ENCODE peak calls at places on chromosomes 16 and 17, in eight cellular contexts. D is PC-3, V is neural progenitor cell, C is GM23248, A is HCT116, J is GM23338, O is hepatocyte, E is MM.1S. Q is an unnamed sample.

GRCh38 chr16:27245276-27246231 is 23.0 kb downstream of the NSMCE1 start:
- DNase-seq in O (no peak), J (no peak), A (no peak), D (peak; percentile 83), V (no peak), E (no peak), C (peak; percentile 93), Q (no peak)

GRCh38 chr16:57539072-57539796 is 2.9 kb upstream of the CCDC102A start:
- DNase-seq in C (no peak), J (no peak), E (peak; percentile 79), V (no peak), A (no peak), D (no peak), O (no peak), Q (peak; percentile 40)

GRCh38 chr16:4316732-4317461 is 1.0 kb downstream of the GLIS2 start:
- DNase-seq in O (peak; percentile 56), C (peak; percentile 73), J (no peak), A (no peak), E (no peak), V (no peak), D (peak; percentile 57), Q (no peak)

GRCh38 chr17:8125947-8126305 is 2.0 kb upstream of the HES7 start:
- DNase-seq in E (no peak), O (peak; percentile 28), J (peak; percentile 75), C (no peak), V (peak; percentile 82), D (peak; percentile 22), A (no peak), Q (peak; percentile 51)

GRCh38 chr16:85667261-85667660 is 21.5 kb downstream of the GINS2 start:
- DNase-seq in C (no peak), J (no peak), D (no peak), E (no peak), V (no peak), A (no peak), O (no peak), Q (no peak)

GRCh38 chr16:55046513-55046912 is 115.8 kb downstream of the IRX5 start:
- DNase-seq in V (no peak), O (no peak), A (no peak), D (no peak), E (no peak), C (no peak), J (no peak), Q (no peak)

GRCh38 chr17:56824503-56824902 is 9.2 kb downstream of the C17orf67 start:
- DNase-seq in A (no peak), O (no peak), V (no peak), J (no peak), D (no peak), E (no peak), C (no peak), Q (no peak)

GRCh38 chr17:39098474-39099090 is 52.9 kb downstream of the PLXDC1 start:
- DNase-seq in O (no peak), D (no peak), A (no peak), E (no peak), V (no peak), C (no peak), J (no peak), Q (peak; percentile 29)

GRCh38 chr17:7887038-7887481 is 1.5 kb upstream of the CHD3 start:
- DNase-seq in C (peak; percentile 73), A (no peak), O (no peak), J (peak; percentile 42), D (no peak), V (peak; percentile 8), E (no peak), Q (no peak)

GRCh38 chr16:85441189-85441889 is 171.8 kb upstream of the GSE1 start:
- DNase-seq in E (no peak), A (peak; percentile 13), D (no peak), O (no peak), C (no peak), J (peak; percentile 53), V (peak; percentile 41), Q (peak; percentile 61)

GRCh38 chr17:74214642-74215331 is 1.4 kb downstream of the TTYH2 start:
- DNase-seq in D (no peak), J (no peak), V (no peak), O (no peak), A (no peak), C (no peak), E (no peak), Q (no peak)

GRCh38 chr17:14299261-14300093 is 1.4 kb upstream of the HS3ST3B1 start:
- DNase-seq in E (no peak), D (no peak), C (peak; percentile 85), J (peak; percentile 76), V (peak; percentile 78), O (peak; percentile 61), A (no peak), Q (no peak)

GRCh38 chr16:53865492-53865863 is 161.5 kb downstream of the FTO start:
- DNase-seq in V (no peak), D (no peak), A (peak; percentile 7), O (no peak), J (peak; percentile 49), C (peak; percentile 71), E (no peak), Q (no peak)

GRCh38 chr17:20059728-20060188 is 50.6 kb downstream of the SPECC1 start:
- DNase-seq in O (no peak), D (peak; percentile 88), A (no peak), V (no peak), E (peak; percentile 84), C (peak; percentile 28), J (no peak), Q (no peak)

GRCh38 chr16:81073560-81074330 is 3.3 kb downstream of the C16orf46 start:
- DNase-seq in J (peak; percentile 69), O (no peak), C (no peak), V (peak; percentile 64), A (no peak), D (no peak), E (no peak), Q (no peak)

GRCh38 chr17:29143894-29144293 is 36.3 kb downstream of the MYO18A start:
- DNase-seq in V (peak; percentile 50), O (no peak), C (peak; percentile 62), J (peak; percentile 58), E (peak; percentile 28), D (peak; percentile 37), A (no peak), Q (peak; percentile 59)
- TF ChIP-seq EZH2phosphoT487 in V (no peak), O (no peak), C (no peak), J (no peak), E (no peak), D (no peak), A (no peak), Q (no peak)

GRCh38 chr16:69187891-69188451 is 1.0 kb downstream of the SNTB2 start:
- DNase-seq in O (peak; percentile 48), D (peak; percentile 36), V (no peak), E (peak; percentile 60), J (peak; percentile 50), C (peak; percentile 64), A (no peak), Q (peak; percentile 67)

GRCh38 chr16:69188716-69189115 is 1.8 kb downstream of the SNTB2 start:
- DNase-seq in J (peak; percentile 27), A (no peak), C (peak; percentile 43), D (peak; percentile 23), E (no peak), O (peak; percentile 37), V (peak; percentile 22), Q (no peak)

GRCh38 chr16:69190046-69190588 is 3.2 kb downstream of the SNTB2 start:
- DNase-seq in D (peak; percentile 36), V (no peak), O (no peak), J (no peak), E (no peak), C (no peak), A (no peak), Q (no peak)

GRCh38 chr16:69186642-69187386 is at the start of gene SNTB2:
- DNase-seq in C (peak; percentile 96), O (peak; percentile 97), J (peak; percentile 97), D (peak; percentile 94), E (peak; percentile 92), V (peak; percentile 97), A (peak; percentile 70), Q (peak; percentile 90)

GRCh38 chr16:69187387-69187890 is 475 bp downstream of the SNTB2 start:
- DNase-seq in J (peak; percentile 60), D (peak; percentile 16), O (peak; percentile 76), A (no peak), C (peak; percentile 73), V (peak; percentile 78), E (peak; percentile 37), Q (peak; percentile 69)
- TF ChIP-seq EZH2phosphoT487 in J (no peak), D (no peak), O (no peak), A (no peak), C (no peak), V (no peak), E (no peak), Q (no peak)

GRCh38 chr17:41784207-41784744 is 2.2 kb downstream of the JUP start:
- DNase-seq in A (peak; percentile 69), J (peak; percentile 75), D (peak; percentile 66), E (no peak), C (peak; percentile 32), V (peak; percentile 76), O (peak; percentile 68), Q (no peak)

GRCh38 chr17:41779954-41780353 is 6.6 kb downstream of the JUP start:
- DNase-seq in O (no peak), A (no peak), V (no peak), J (no peak), C (no peak), E (no peak), D (no peak), Q (no peak)

GRCh38 chr17:41782142-41782541 is 4.4 kb downstream of the JUP start:
- DNase-seq in C (no peak), J (no peak), V (no peak), D (no peak), O (no peak), A (no peak), E (no peak), Q (no peak)

GRCh38 chr17:41785091-41785875 is 1.2 kb downstream of the JUP start:
- DNase-seq in E (no peak), J (peak; percentile 96), C (no peak), D (peak; percentile 11), O (peak; percentile 88), V (peak; percentile 94), A (no peak), Q (peak; percentile 73)

GRCh38 chr17:41781404-41782110 is 5.0 kb downstream of the JUP start:
- DNase-seq in O (peak; percentile 12), D (no peak), E (no peak), V (no peak), J (no peak), C (no peak), A (no peak), Q (no peak)
- TF ChIP-seq EZH2phosphoT487 in O (no peak), D (no peak), E (no peak), V (no peak), J (no peak), C (no peak), A (no peak), Q (no peak)

GRCh38 chr17:27443491-27443890 is 12.8 kb upstream of the KSR1 start:
- DNase-seq in J (no peak), E (no peak), O (no peak), C (no peak), D (no peak), A (no peak), V (no peak), Q (no peak)

GRCh38 chr17:27439342-27439741 is 16.9 kb upstream of the KSR1 start:
- DNase-seq in O (no peak), J (no peak), E (no peak), D (no peak), A (no peak), V (no peak), C (no peak), Q (no peak)

GRCh38 chr17:27445971-27446370 is 10.3 kb upstream of the KSR1 start:
- DNase-seq in O (no peak), C (no peak), D (no peak), A (no peak), J (no peak), E (no peak), V (no peak), Q (no peak)

GRCh38 chr17:27446569-27447301 is 9.5 kb upstream of the KSR1 start:
- DNase-seq in A (no peak), J (no peak), D (peak; percentile 84), O (peak; percentile 68), C (peak; percentile 87), E (no peak), V (no peak), Q (no peak)

GRCh38 chr17:27442702-27443101 is 13.5 kb upstream of the KSR1 start:
- DNase-seq in V (no peak), E (no peak), C (no peak), A (no peak), O (no peak), J (no peak), D (no peak), Q (no peak)
- TF ChIP-seq EZH2phosphoT487 in V (no peak), E (no peak), C (no peak), A (no peak), O (no peak), J (no peak), D (no peak), Q (no peak)